ENCODE peak calls at places on chromosomes 1 and 21, in seven cellular contexts. One of them, this sample, is unnamed.

GRCh38 chr1:163320891-163321290 is 863 bp upstream of the NUF2 start:
- DNase-seq in myocyte: no peak
- DNase-seq in HepG2: peak; percentile 1
- DNase-seq in left colon: no peak
- DNase-seq in NCI-H2081: no peak
- DNase-seq in stimulated activated CD8-positive, alpha-beta memory T cell treated with anti-CD3 and anti-CD28 coated beads, Interleukin-7, amount 100 ng/mL, for 1 hour: no peak
- DNase-seq in EL: no peak
- DNase-seq in this sample: no peak

GRCh38 chr1:221494670-221495069 is 247.2 kb downstream of the DUSP10 start:
- DNase-seq in myocyte: no peak
- DNase-seq in HepG2: no peak
- DNase-seq in left colon: no peak
- DNase-seq in NCI-H2081: no peak
- DNase-seq in stimulated activated CD8-positive, alpha-beta memory T cell treated with anti-CD3 and anti-CD28 coated beads, Interleukin-7, amount 100 ng/mL, for 1 hour: no peak
- DNase-seq in EL: peak; percentile 44
- DNase-seq in this sample: no peak

GRCh38 chr21:45630066-45630694 is 13.3 kb upstream of the PCBP3 start:
- DNase-seq in myocyte: no peak
- DNase-seq in HepG2: no peak
- DNase-seq in left colon: no peak
- DNase-seq in NCI-H2081: no peak
- DNase-seq in stimulated activated CD8-positive, alpha-beta memory T cell treated with anti-CD3 and anti-CD28 coated beads, Interleukin-7, amount 100 ng/mL, for 1 hour: no peak
- DNase-seq in EL: no peak
- DNase-seq in this sample: no peak

GRCh38 chr1:116487583-116487982 is 83.2 kb downstream of the CD58 start:
- DNase-seq in myocyte: no peak
- DNase-seq in HepG2: peak; percentile 59
- DNase-seq in left colon: no peak
- DNase-seq in NCI-H2081: no peak
- DNase-seq in stimulated activated CD8-positive, alpha-beta memory T cell treated with anti-CD3 and anti-CD28 coated beads, Interleukin-7, amount 100 ng/mL, for 1 hour: no peak
- DNase-seq in EL: no peak
- DNase-seq in this sample: no peak

GRCh38 chr1:244779410-244779809 is 56.0 kb upstream of the COX20 start:
- DNase-seq in myocyte: no peak
- DNase-seq in HepG2: no peak
- DNase-seq in left colon: no peak
- DNase-seq in NCI-H2081: no peak
- DNase-seq in stimulated activated CD8-positive, alpha-beta memory T cell treated with anti-CD3 and anti-CD28 coated beads, Interleukin-7, amount 100 ng/mL, for 1 hour: no peak
- DNase-seq in EL: peak; percentile 16
- DNase-seq in this sample: no peak

GRCh38 chr21:37753122-37753599 is 163.1 kb downstream of the KCNJ6 start:
- DNase-seq in myocyte: no peak
- DNase-seq in HepG2: no peak
- DNase-seq in left colon: no peak
- DNase-seq in NCI-H2081: no peak
- DNase-seq in stimulated activated CD8-positive, alpha-beta memory T cell treated with anti-CD3 and anti-CD28 coated beads, Interleukin-7, amount 100 ng/mL, for 1 hour: no peak
- DNase-seq in EL: no peak
- DNase-seq in this sample: no peak

GRCh38 chr1:162014202-162014601 is 9.5 kb downstream of the OLFML2B start:
- DNase-seq in myocyte: no peak
- DNase-seq in HepG2: no peak
- DNase-seq in left colon: no peak
- DNase-seq in NCI-H2081: no peak
- DNase-seq in stimulated activated CD8-positive, alpha-beta memory T cell treated with anti-CD3 and anti-CD28 coated beads, Interleukin-7, amount 100 ng/mL, for 1 hour: no peak
- DNase-seq in EL: no peak
- DNase-seq in this sample: no peak

GRCh38 chr1:115840615-115841460 is at the start of gene NHLH2:
- DNase-seq in myocyte: peak; percentile 48
- DNase-seq in HepG2: no peak
- DNase-seq in left colon: no peak
- DNase-seq in NCI-H2081: no peak
- DNase-seq in stimulated activated CD8-positive, alpha-beta memory T cell treated with anti-CD3 and anti-CD28 coated beads, Interleukin-7, amount 100 ng/mL, for 1 hour: no peak
- DNase-seq in EL: no peak
- DNase-seq in this sample: no peak

GRCh38 chr1:206672011-206672688 is 12.6 kb upstream of the MAPKAPK2 start:
- DNase-seq in myocyte: no peak
- DNase-seq in HepG2: no peak
- DNase-seq in left colon: no peak
- DNase-seq in NCI-H2081: peak; percentile 47
- DNase-seq in stimulated activated CD8-positive, alpha-beta memory T cell treated with anti-CD3 and anti-CD28 coated beads, Interleukin-7, amount 100 ng/mL, for 1 hour: no peak
- DNase-seq in EL: no peak
- DNase-seq in this sample: no peak

GRCh38 chr1:95467036-95467435 is 233.0 kb downstream of the RWDD3 start:
- DNase-seq in myocyte: no peak
- DNase-seq in HepG2: no peak
- DNase-seq in left colon: no peak
- DNase-seq in NCI-H2081: no peak
- DNase-seq in stimulated activated CD8-positive, alpha-beta memory T cell treated with anti-CD3 and anti-CD28 coated beads, Interleukin-7, amount 100 ng/mL, for 1 hour: no peak
- DNase-seq in EL: no peak
- DNase-seq in this sample: no peak

GRCh38 chr1:225819346-225820192 is 9.6 kb downstream of the EPHX1 start:
- DNase-seq in myocyte: no peak
- DNase-seq in HepG2: no peak
- DNase-seq in left colon: no peak
- DNase-seq in NCI-H2081: no peak
- DNase-seq in stimulated activated CD8-positive, alpha-beta memory T cell treated with anti-CD3 and anti-CD28 coated beads, Interleukin-7, amount 100 ng/mL, for 1 hour: no peak
- DNase-seq in EL: no peak
- DNase-seq in this sample: no peak

GRCh38 chr1:160716013-160716412 is 4.4 kb upstream of the CD48 start:
- DNase-seq in myocyte: no peak
- DNase-seq in HepG2: no peak
- DNase-seq in left colon: no peak
- DNase-seq in NCI-H2081: no peak
- DNase-seq in stimulated activated CD8-positive, alpha-beta memory T cell treated with anti-CD3 and anti-CD28 coated beads, Interleukin-7, amount 100 ng/mL, for 1 hour: no peak
- DNase-seq in EL: no peak
- DNase-seq in this sample: no peak

GRCh38 chr1:153919879-153920852 is 2.6 kb downstream of the GATAD2B start:
- DNase-seq in myocyte: peak; percentile 13
- DNase-seq in HepG2: no peak
- DNase-seq in left colon: no peak
- DNase-seq in NCI-H2081: peak; percentile 17
- DNase-seq in stimulated activated CD8-positive, alpha-beta memory T cell treated with anti-CD3 and anti-CD28 coated beads, Interleukin-7, amount 100 ng/mL, for 1 hour: no peak
- DNase-seq in EL: peak; percentile 40
- DNase-seq in this sample: no peak

GRCh38 chr21:41739011-41739410 is 27.8 kb downstream of the RIPK4 start:
- DNase-seq in myocyte: no peak
- DNase-seq in HepG2: no peak
- DNase-seq in left colon: no peak
- DNase-seq in NCI-H2081: no peak
- DNase-seq in stimulated activated CD8-positive, alpha-beta memory T cell treated with anti-CD3 and anti-CD28 coated beads, Interleukin-7, amount 100 ng/mL, for 1 hour: no peak
- DNase-seq in EL: no peak
- DNase-seq in this sample: no peak

GRCh38 chr21:33047231-33047630 is 21.5 kb downstream of the OLIG2 start:
- DNase-seq in myocyte: no peak
- DNase-seq in HepG2: no peak
- DNase-seq in left colon: no peak
- DNase-seq in NCI-H2081: no peak
- DNase-seq in stimulated activated CD8-positive, alpha-beta memory T cell treated with anti-CD3 and anti-CD28 coated beads, Interleukin-7, amount 100 ng/mL, for 1 hour: no peak
- DNase-seq in EL: peak; percentile 47
- DNase-seq in this sample: no peak

GRCh38 chr1:213973129-213973528 is 14.6 kb upstream of the PROX1 start:
- DNase-seq in myocyte: peak; percentile 49
- DNase-seq in HepG2: no peak
- DNase-seq in left colon: no peak
- DNase-seq in NCI-H2081: no peak
- DNase-seq in stimulated activated CD8-positive, alpha-beta memory T cell treated with anti-CD3 and anti-CD28 coated beads, Interleukin-7, amount 100 ng/mL, for 1 hour: no peak
- DNase-seq in EL: no peak
- DNase-seq in this sample: no peak

GRCh38 chr1:117695796-117696505 is 90.1 kb downstream of the TENT5C start:
- DNase-seq in myocyte: peak; percentile 68
- DNase-seq in HepG2: no peak
- DNase-seq in left colon: no peak
- DNase-seq in NCI-H2081: no peak
- DNase-seq in stimulated activated CD8-positive, alpha-beta memory T cell treated with anti-CD3 and anti-CD28 coated beads, Interleukin-7, amount 100 ng/mL, for 1 hour: no peak
- DNase-seq in EL: peak; percentile 80
- DNase-seq in this sample: no peak

GRCh38 chr1:42146916-42147320 is 6.3 kb upstream of the GUCA2B start:
- DNase-seq in myocyte: peak; percentile 59
- DNase-seq in HepG2: peak; percentile 76
- DNase-seq in left colon: peak; percentile 84
- DNase-seq in NCI-H2081: peak; percentile 88
- DNase-seq in stimulated activated CD8-positive, alpha-beta memory T cell treated with anti-CD3 and anti-CD28 coated beads, Interleukin-7, amount 100 ng/mL, for 1 hour: peak; percentile 47
- DNase-seq in EL: peak; percentile 53
- DNase-seq in this sample: peak; percentile 45

GRCh38 chr1:91282695-91283420 is 121.8 kb downstream of the HFM1 start:
- DNase-seq in myocyte: peak; percentile 73
- DNase-seq in HepG2: peak; percentile 64
- DNase-seq in left colon: no peak
- DNase-seq in NCI-H2081: peak; percentile 62
- DNase-seq in stimulated activated CD8-positive, alpha-beta memory T cell treated with anti-CD3 and anti-CD28 coated beads, Interleukin-7, amount 100 ng/mL, for 1 hour: peak; percentile 5
- DNase-seq in EL: peak; percentile 60
- DNase-seq in this sample: peak; percentile 11

GRCh38 chr1:71047635-71048607 is at the start of gene PTGER3:
- DNase-seq in myocyte: peak; percentile 30
- DNase-seq in HepG2: peak; percentile 42
- DNase-seq in left colon: peak; percentile 77
- DNase-seq in NCI-H2081: peak; percentile 38
- DNase-seq in stimulated activated CD8-positive, alpha-beta memory T cell treated with anti-CD3 and anti-CD28 coated beads, Interleukin-7, amount 100 ng/mL, for 1 hour: peak; percentile 15
- DNase-seq in EL: peak; percentile 47
- DNase-seq in this sample: no peak

GRCh38 chr1:110150330-110151174 is at the start of gene SLC6A17:
- DNase-seq in myocyte: peak; percentile 26
- DNase-seq in HepG2: no peak
- DNase-seq in left colon: no peak
- DNase-seq in NCI-H2081: peak; percentile 48
- DNase-seq in stimulated activated CD8-positive, alpha-beta memory T cell treated with anti-CD3 and anti-CD28 coated beads, Interleukin-7, amount 100 ng/mL, for 1 hour: no peak
- DNase-seq in EL: peak; percentile 82
- DNase-seq in this sample: no peak

GRCh38 chr1:171645553-171646336 is 6.7 kb downstream of the MYOC start:
- DNase-seq in myocyte: peak; percentile 81
- DNase-seq in HepG2: no peak
- DNase-seq in left colon: peak; percentile 78
- DNase-seq in NCI-H2081: no peak
- DNase-seq in stimulated activated CD8-positive, alpha-beta memory T cell treated with anti-CD3 and anti-CD28 coated beads, Interleukin-7, amount 100 ng/mL, for 1 hour: no peak
- DNase-seq in EL: peak; percentile 38
- DNase-seq in this sample: no peak

GRCh38 chr1:101291562-101292035 is 54.8 kb downstream of the S1PR1 start:
- DNase-seq in myocyte: peak; percentile 77
- DNase-seq in HepG2: peak; percentile 83
- DNase-seq in left colon: no peak
- DNase-seq in NCI-H2081: no peak
- DNase-seq in stimulated activated CD8-positive, alpha-beta memory T cell treated with anti-CD3 and anti-CD28 coated beads, Interleukin-7, amount 100 ng/mL, for 1 hour: no peak
- DNase-seq in EL: peak; percentile 56
- DNase-seq in this sample: no peak

GRCh38 chr1:165444897-165445370 is at the start of gene RXRG:
- DNase-seq in myocyte: peak; percentile 80
- DNase-seq in HepG2: no peak
- DNase-seq in left colon: no peak
- DNase-seq in NCI-H2081: peak; percentile 67
- DNase-seq in stimulated activated CD8-positive, alpha-beta memory T cell treated with anti-CD3 and anti-CD28 coated beads, Interleukin-7, amount 100 ng/mL, for 1 hour: no peak
- DNase-seq in EL: no peak
- DNase-seq in this sample: no peak

GRCh38 chr1:34591751-34592629 is 162.9 kb upstream of the GJB5 start:
- DNase-seq in myocyte: no peak
- DNase-seq in HepG2: peak; percentile 7
- DNase-seq in left colon: no peak
- DNase-seq in NCI-H2081: no peak
- DNase-seq in stimulated activated CD8-positive, alpha-beta memory T cell treated with anti-CD3 and anti-CD28 coated beads, Interleukin-7, amount 100 ng/mL, for 1 hour: no peak
- DNase-seq in EL: no peak
- DNase-seq in this sample: no peak

GRCh38 chr1:20426923-20427322 is 59.1 kb downstream of the CAMK2N1 start:
- DNase-seq in myocyte: peak; percentile 62
- DNase-seq in HepG2: peak; percentile 8
- DNase-seq in left colon: no peak
- DNase-seq in NCI-H2081: no peak
- DNase-seq in stimulated activated CD8-positive, alpha-beta memory T cell treated with anti-CD3 and anti-CD28 coated beads, Interleukin-7, amount 100 ng/mL, for 1 hour: no peak
- DNase-seq in EL: peak; percentile 89
- DNase-seq in this sample: no peak

GRCh38 chr1:161163793-161164192 is 2.4 kb upstream of the PPOX start:
- DNase-seq in myocyte: no peak
- DNase-seq in HepG2: no peak
- DNase-seq in left colon: no peak
- DNase-seq in NCI-H2081: no peak
- DNase-seq in stimulated activated CD8-positive, alpha-beta memory T cell treated with anti-CD3 and anti-CD28 coated beads, Interleukin-7, amount 100 ng/mL, for 1 hour: no peak
- DNase-seq in EL: no peak
- DNase-seq in this sample: no peak

This sample was measured in activated CD4-positive, CD25-positive, alpha-beta regulatory T cell treated with anti-CD3 and anti-CD28 coated beads, Interleukin-2, amount 50 U/mL, for 16 hours.